ENCODE peak calls at places on chromosome 11, in nine cellular contexts. T, Q, R, U, H, A, D, V and Y are unnamed samples.

GRCh38 chr11:31912808-31913207 is 101.7 kb upstream of the PAX6 start:
- DNase-seq in T (no peak), H (no peak), D (no peak), R (no peak), V (no peak), A (peak; percentile 1), U (no peak), Q (no peak), Y (no peak)

GRCh38 chr11:17386331-17387084 is 2.0 kb downstream of the KCNJ11 start:
- DNase-seq in T (peak; percentile 69), D (peak; percentile 69), A (peak; percentile 60), R (peak; percentile 62), Q (no peak), V (peak; percentile 73), U (peak; percentile 34), H (no peak), Y (peak; percentile 23)

GRCh38 chr11:111472228-111472627 is 40.0 kb downstream of the BTG4 start:
- DNase-seq in R (no peak), H (no peak), T (no peak), U (no peak), Q (peak; percentile 58), D (no peak), A (no peak), V (no peak), Y (no peak)

GRCh38 chr11:19756675-19757475 is 44.2 kb downstream of the NAV2 start:
- DNase-seq in U (no peak), D (peak; percentile 51), H (no peak), A (peak; percentile 52), T (no peak), Q (peak; percentile 19), R (no peak), V (peak; percentile 20), Y (no peak)

GRCh38 chr11:95522871-95523270 is 266.7 kb downstream of the FAM76B start:
- DNase-seq in U (peak; percentile 45), V (no peak), A (no peak), D (no peak), Q (no peak), H (no peak), T (no peak), R (no peak), Y (no peak)

GRCh38 chr11:68798221-68798813 is 43.4 kb downstream of the CPT1A start:
- DNase-seq in D (peak; percentile 83), Q (no peak), A (peak; percentile 31), V (no peak), U (no peak), R (no peak), H (no peak), T (peak; percentile 65), Y (peak; percentile 27)

GRCh38 chr11:78374917-78375316 is 42.7 kb downstream of the GAB2 start:
- DNase-seq in R (no peak), D (no peak), V (no peak), H (no peak), U (no peak), Q (no peak), A (no peak), T (no peak), Y (no peak)

GRCh38 chr11:45150943-45151342 is 4.5 kb downstream of the PRDM11 start:
- DNase-seq in D (no peak), H (no peak), T (no peak), U (no peak), A (no peak), Q (no peak), R (no peak), V (no peak), Y (no peak)

GRCh38 chr11:104333977-104334376 is 170.0 kb upstream of the PDGFD start:
- DNase-seq in A (no peak), R (no peak), T (no peak), U (no peak), D (no peak), Q (no peak), V (no peak), H (no peak), Y (no peak)

GRCh38 chr11:8913961-8914660 is 3.1 kb downstream of the AKIP1 start:
- DNase-seq in V (no peak), U (peak; percentile 39), D (peak; percentile 64), Q (no peak), H (no peak), R (no peak), T (peak; percentile 32), A (peak; percentile 68), Y (peak; percentile 39)
- TF ChIP-seq CTCF in V (peak; percentile 40), U (peak; percentile 75), D (peak; percentile 68), Q (peak; percentile 66), H (peak; percentile 78), R (peak; percentile 18), T (peak; percentile 70), A (peak; percentile 74), Y (peak; percentile 75)

DNA sequence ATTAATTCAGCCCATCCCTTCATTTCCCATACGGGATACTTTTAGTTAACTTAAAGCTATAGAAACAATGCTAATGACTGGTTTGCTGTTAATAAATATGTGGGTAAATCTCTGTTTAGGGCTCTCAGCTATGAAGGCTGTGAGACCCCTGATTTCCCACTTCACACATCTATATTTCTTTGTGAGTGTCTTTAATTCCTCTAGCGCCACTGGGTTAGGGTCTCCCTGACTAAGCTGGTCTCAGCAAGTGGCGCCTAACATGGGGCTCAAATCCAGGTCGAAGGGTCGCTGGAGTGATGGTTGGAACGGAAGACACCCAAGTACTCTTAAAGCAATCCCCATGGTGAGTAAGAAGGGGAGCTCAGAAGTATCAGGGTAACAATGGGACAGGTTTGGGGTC is 14.4 kb upstream of the OOSP1 start:
- DNase-seq in D (no peak), A (peak; percentile 1), H (no peak), Q (no peak), V (no peak), R (no peak), T (no peak), U (no peak), Y (no peak)
- H3K9me3 ChIP-seq in D (no peaks in the 10 kb centered on the region), A (no peaks in the 10 kb centered on the region), H (peaks cover 7% of the 10 kb centered on the region), Q (peaks cover 18% of the 10 kb centered on the region), V (peaks cover 23% of the 10 kb centered on the region), R (no peaks in the 10 kb centered on the region), T (peaks cover 17% of the 10 kb centered on the region), U (peaks cover 7% of the 10 kb centered on the region), Y (peaks cover 42% of the 10 kb centered on the region)

DNA sequence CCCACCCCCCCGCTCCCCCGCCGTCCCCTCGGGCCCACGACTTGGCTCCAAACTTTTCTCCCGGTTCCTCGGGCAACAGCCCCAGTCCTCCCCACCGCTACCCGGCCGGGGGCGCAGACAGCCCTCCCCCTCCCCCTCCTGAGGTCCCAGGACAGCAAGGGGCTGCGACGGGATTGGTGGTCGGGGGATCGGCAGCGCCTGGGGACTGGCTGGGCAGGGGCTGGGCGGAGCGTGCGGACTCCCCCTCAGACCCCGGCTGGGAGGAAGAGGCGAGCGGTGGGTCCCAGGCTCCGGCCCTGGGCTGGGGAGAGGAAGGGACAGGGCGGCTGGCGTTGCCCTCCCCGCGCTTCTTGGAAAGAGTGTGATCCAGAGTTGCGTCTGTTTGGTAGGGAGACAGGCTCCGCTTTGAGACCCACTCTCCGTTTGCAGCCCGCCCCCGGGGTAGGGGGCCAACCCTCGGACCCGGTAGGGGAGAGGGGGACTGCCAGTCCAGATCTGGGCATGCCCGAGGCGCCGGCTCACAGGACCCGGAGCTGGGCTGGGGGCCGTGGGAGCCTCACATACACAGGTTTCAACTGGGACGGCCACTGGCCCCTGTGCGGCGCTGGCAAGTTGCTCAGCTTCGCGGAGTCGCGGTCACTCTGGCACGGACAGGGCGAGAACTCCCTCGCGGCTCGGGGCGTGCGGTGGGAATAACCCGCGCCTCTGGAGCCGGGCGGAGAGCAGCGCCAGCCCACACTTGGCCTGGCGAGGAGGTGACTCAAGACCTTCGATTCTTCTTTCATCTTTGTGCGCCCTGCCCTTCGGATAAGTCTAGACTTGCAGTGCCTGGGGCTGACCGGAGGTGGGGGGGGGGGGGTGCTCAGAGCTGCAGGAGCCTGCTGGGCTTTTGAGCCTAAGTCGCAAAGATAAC is 1.0 kb downstream of the TSKU start:
- DNase-seq in T (peak; percentile 81), R (peak; percentile 45), Q (peak; percentile 78), H (no peak), D (peak; percentile 96), A (peak; percentile 71), V (peak; percentile 73), U (peak; percentile 84), Y (no peak)
- TF ChIP-seq CTCF in T (no peak), R (no peak), Q (no peak), H (no peak), D (no peak), A (no peak), V (no peak), U (no peak), Y (no peak)

DNA sequence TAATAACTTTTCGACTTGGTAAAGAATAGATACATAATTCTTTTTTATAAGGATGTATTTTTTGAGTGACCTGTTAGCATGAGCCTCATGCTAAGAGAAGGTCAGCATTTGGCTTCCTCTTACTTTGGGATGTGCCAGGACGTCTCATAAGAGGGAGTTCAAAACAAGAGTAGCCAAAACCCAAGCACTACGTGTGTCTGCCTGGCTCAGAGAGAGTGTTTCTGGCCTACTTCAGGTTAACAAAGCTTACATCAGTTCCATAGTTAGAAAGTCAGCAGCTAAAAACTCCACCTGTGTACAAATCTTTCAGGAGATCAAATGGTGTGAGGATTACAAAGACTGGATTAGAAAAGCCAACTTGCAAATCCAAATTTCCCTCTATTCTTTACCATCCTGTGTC is 13.9 kb downstream of the SNX19 start:
- DNase-seq in D (no peak), Q (no peak), H (no peak), V (no peak), U (no peak), R (no peak), T (no peak), A (no peak), Y (no peak)
- H3K9me3 ChIP-seq in D (no peaks in the 10 kb centered on the region), Q (no peaks in the 10 kb centered on the region), H (no peaks in the 10 kb centered on the region), V (no peaks in the 10 kb centered on the region), U (no peaks in the 10 kb centered on the region), R (no peaks in the 10 kb centered on the region), T (no peaks in the 10 kb centered on the region), A (no peaks in the 10 kb centered on the region), Y (no peaks in the 10 kb centered on the region)

GRCh38 chr11:60785806-60786361 is 751 bp downstream of the MS4A10 start:
- DNase-seq in A (peak; percentile 54), T (no peak), H (no peak), R (no peak), U (peak; percentile 57), V (no peak), D (no peak), Q (no peak), Y (no peak)
- TF ChIP-seq CTCF in A (peak; percentile 4), T (peak; percentile 36), H (no peak), R (no peak), U (no peak), V (no peak), D (no peak), Q (no peak), Y (no peak)

GRCh38 chr11:3120071-3120792 is 44.9 kb downstream of the OSBPL5 start:
- DNase-seq in A (no peak), T (no peak), U (no peak), H (no peak), Q (no peak), R (no peak), V (no peak), D (no peak), Y (no peak)
- H3K9me3 ChIP-seq in A (no peaks in the 10 kb centered on the region), T (no peaks in the 10 kb centered on the region), U (no peaks in the 10 kb centered on the region), H (peaks cover 6% of the 10 kb centered on the region), Q (no peaks in the 10 kb centered on the region), R (no peaks in the 10 kb centered on the region), V (no peaks in the 10 kb centered on the region), D (peaks cover 11% of the 10 kb centered on the region), Y (no peaks in the 10 kb centered on the region)